ENCODE peak calls at places on chromosomes 13 and 19, in five cellular contexts. B is nephron progenitor cell, U is OCI-LY7, I is GM06990, S is B cell. Y is an unnamed sample.

GRCh38 chr19:18098891-18099622 is 1.5 kb downstream of the MAST3 start:
- DNase-seq in I (peak), S (peak), U (peak), B (peak), Y (peak)

GRCh38 chr13:45861352-45861751 is 9.8 kb upstream of the SIAH3 start:
- DNase-seq in B (no peak), S (no peak), I (no peak), U (no peak), Y (no peak)

GRCh38 chr13:113390874-113391497 is 27.1 kb upstream of the GRTP1 start:
- DNase-seq in B (no peak), S (no peak), U (no peak), I (no peak), Y (no peak)

GRCh38 chr13:111282425-111282824 is 38.0 kb upstream of the TEX29 start:
- DNase-seq in S (no peak), I (no peak), B (no peak), U (no peak), Y (no peak)

GRCh38 chr13:30338331-30338851 is 31.0 kb upstream of the KATNAL1 start:
- DNase-seq in B (no peak), S (no peak), U (no peak), I (no peak), Y (no peak)

GRCh38 chr19:14432817-14433453 is at the start of gene PKN1:
- DNase-seq in U (peak), B (peak), S (peak), I (peak), Y (peak)

GRCh38 chr13:93715866-93716265 is 489.3 kb downstream of the GPC6 start:
- DNase-seq in U (no peak), B (no peak), S (no peak), I (no peak), Y (no peak)

GRCh38 chr13:40549500-40550094 is 116.8 kb downstream of the FOXO1 start:
- DNase-seq in S (no peak), I (no peak), B (no peak), U (no peak), Y (no peak)

GRCh38 chr19:32566246-32566830 is 14.7 kb upstream of the PDCD5 start:
- DNase-seq in B (no peak), U (no peak), S (no peak), I (no peak), Y (no peak)

GRCh38 chr13:59337070-59337469 is 826.7 kb downstream of the DIAPH3 start:
- DNase-seq in S (no peak), B (no peak), I (no peak), U (no peak), Y (no peak)

GRCh38 chr19:18852634-18853033 is 20.9 kb downstream of the UPF1 start:
- DNase-seq in B (no peak), S (no peak), I (no peak), U (no peak), Y (no peak)

GRCh38 chr13:59086147-59086546 is 1077.6 kb downstream of the DIAPH3 start:
- DNase-seq in I (no peak), U (no peak), B (no peak), S (no peak), Y (no peak)

GRCh38 chr13:79541426-79542049 is 60.6 kb downstream of the NDFIP2 start:
- DNase-seq in I (peak), S (peak), B (peak), U (peak), Y (peak)

GRCh38 chr19:13835791-13836723 is 40.8 kb downstream of the ZSWIM4 start:
- DNase-seq in U (peak), S (peak), B (no peak), I (no peak), Y (no peak)

GRCh38 chr19:42176649-42176989 is 40.9 kb downstream of the DEDD2 start:
- DNase-seq in S (no peak), I (no peak), B (no peak), U (no peak), Y (no peak)

GRCh38 chr13:99417821-99418662 is 83.2 kb upstream of the TM9SF2 start:
- DNase-seq in U (no peak), I (no peak), S (no peak), B (no peak), Y (no peak)

GRCh38 chr13:30409911-30410704 is 12.2 kb upstream of the UBE2L5 start:
- DNase-seq in U (no peak), I (no peak), B (no peak), S (no peak), Y (no peak)

GRCh38 chr19:15195381-15195964 is 5.3 kb downstream of the NOTCH3 start:
- DNase-seq in S (peak), I (no peak), B (peak), U (no peak), Y (no peak)

GRCh38 chr19:47296036-47296435 is 13.6 kb upstream of the C5AR1 start:
- DNase-seq in U (peak), I (no peak), B (peak), S (peak), Y (peak)

GRCh38 chr13:97986841-97987240 is 33.4 kb downstream of the IPO5 start:
- DNase-seq in S (peak), B (no peak), U (peak), I (no peak), Y (peak)

GRCh38 chr13:104204177-104204576 is 1138.0 kb upstream of the SLC10A2 start:
- DNase-seq in S (no peak), U (no peak), I (no peak), B (no peak), Y (no peak)
- TF ChIP-seq CTCF in S (no peak), U (peak), I (peak), B (no peak), Y (no peak)

DNA sequence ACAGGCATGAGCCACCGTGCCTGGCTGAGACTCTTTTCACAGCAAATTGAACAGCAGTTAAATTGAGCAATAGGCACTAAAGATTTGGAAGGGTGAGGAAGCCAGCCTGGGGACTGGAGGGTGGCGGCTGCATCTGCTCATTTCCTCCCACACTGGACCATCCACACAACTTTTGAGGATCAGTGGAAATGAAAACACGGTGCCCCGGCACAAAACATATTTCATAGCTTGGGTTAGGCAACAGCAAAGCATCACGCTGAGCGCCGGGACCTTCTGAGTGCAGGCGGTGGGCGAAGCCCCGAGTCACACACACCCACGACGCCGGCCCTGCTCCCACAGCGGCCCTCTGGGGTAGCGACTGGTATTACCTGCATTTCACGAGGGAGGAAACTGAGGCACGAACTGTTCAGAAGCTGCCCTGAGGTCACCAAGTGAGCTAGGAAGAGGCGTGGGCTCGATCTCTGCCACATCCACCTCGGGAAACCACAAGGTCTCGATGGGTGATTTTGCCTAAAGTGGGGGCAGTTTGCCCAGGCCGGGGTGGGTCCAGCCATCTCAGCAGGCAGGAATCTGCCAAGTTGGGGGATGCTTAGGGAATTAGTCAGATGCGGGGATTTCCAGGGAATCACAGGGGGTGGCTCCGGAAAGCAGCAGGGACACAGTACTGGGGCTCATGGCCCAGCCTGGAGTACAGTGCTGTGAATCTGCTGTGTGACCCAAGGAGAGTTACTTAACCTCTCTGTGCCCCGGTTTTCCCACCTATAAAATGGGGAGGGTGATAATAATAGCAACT is 3.5 kb upstream of the SBNO2 start:
- DNase-seq in B (no peak), I (no peak), S (no peak), U (no peak), Y (no peak)
- TF ChIP-seq CTCF in B (no peak), I (no peak), S (no peak), U (no peak), Y (no peak)

DNA sequence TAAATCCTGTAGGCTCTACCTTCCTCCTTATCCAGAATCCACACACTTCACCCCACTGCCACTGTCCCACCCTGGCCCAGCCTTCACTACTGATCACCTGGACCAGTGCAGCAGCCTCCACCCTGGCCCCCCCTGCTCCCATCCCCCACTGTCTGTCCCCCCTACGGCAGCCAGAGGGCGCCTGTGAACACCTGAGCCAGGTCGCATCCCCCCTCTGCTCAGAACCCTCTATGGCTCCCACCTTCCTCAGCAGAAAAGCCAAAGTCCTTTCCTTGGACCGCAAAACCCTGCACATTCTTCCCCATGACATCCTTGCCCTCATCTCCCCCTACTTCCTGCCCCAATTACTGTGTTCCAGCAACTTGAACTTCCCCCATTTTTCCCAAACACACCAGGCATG is 20.6 kb downstream of the ELAVL3 start:
- DNase-seq in U (no peak), B (no peak), S (no peak), I (no peak), Y (no peak)
- TF ChIP-seq CTCF in U (peak), B (no peak), S (no peak), I (peak), Y (peak)

GRCh38 chr13:47837906-47838305 is 163.2 kb downstream of the SUCLA2 start:
- DNase-seq in B (no peak), U (no peak), I (no peak), S (no peak), Y (no peak)

GRCh38 chr13:47832458-47832972 is 168.6 kb downstream of the SUCLA2 start:
- DNase-seq in S (no peak), I (no peak), B (no peak), U (no peak), Y (no peak)

GRCh38 chr13:47831265-47831664 is 169.8 kb downstream of the SUCLA2 start:
- DNase-seq in U (no peak), B (no peak), S (no peak), I (no peak), Y (no peak)

GRCh38 chr13:47837104-47837880 is 163.8 kb downstream of the SUCLA2 start:
- DNase-seq in B (no peak), I (no peak), U (no peak), S (no peak), Y (no peak)

DNA sequence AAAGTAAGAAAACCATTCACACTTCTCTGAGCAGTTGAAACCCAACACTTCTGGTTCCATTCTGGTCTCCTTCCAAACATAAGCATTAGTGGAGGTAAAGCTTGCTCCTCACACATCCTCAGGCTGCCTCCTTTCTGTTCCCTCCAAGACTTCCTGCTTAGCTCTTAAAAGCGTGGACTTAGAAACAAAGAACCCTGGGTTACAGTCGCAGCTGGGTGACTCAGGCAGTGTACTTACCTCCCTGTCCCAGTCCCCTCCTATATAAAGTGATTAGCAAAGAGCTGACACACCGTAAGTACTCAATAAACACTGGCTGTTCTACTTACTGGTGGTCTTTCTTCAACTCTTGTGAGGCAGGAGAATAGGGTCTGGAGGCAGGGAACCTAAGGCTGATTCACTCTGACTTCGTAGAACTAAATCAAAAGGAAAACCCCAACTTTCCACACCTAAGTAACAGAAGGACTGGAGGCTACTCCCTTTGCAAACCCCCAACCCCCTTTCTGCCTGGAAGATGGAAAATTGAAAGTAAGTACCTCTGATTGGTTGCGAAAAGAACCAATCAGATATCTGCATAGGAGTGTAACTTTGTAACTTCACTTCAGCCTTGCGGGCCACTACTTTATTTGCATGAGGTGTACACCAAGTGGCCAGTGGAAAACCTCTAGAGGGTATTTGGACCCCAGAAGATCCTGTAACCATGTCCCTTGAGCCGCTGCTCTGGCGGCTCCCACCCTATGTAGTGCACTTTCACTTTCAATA is 165.4 kb downstream of the SUCLA2 start:
- DNase-seq in I (no peak), S (no peak), B (no peak), U (peak), Y (no peak)
- TF ChIP-seq CTCF in I (no peak), S (no peak), B (no peak), U (no peak), Y (no peak)

Y was measured in GM10248.